ENCODE peak calls at places on chromosomes 1 and 21, in six cellular contexts. A is NCI-H774, Y is AG08395, C is NCI-H69, O is memory B cell, P is right cardiac atrium. B is an unnamed sample.
A peak's percentile ranks its signal among the peaks of the same experiment; 100 is the strongest.

GRCh38 chr1:41840592-41841246 is 78.0 kb downstream of the HIVEP3 start:
- DNase-seq in O (no peak), A (no peak), C (peak; percentile 68), P (peak; percentile 64), Y (no peak), B (no peak)

GRCh38 chr1:160625725-160626498 is 20.9 kb downstream of the SLAMF1 start:
- DNase-seq in C (no peak), P (no peak), A (no peak), O (no peak), Y (no peak), B (no peak)

GRCh38 chr21:29753216-29753615 is 186.6 kb downstream of the GRIK1 start:
- DNase-seq in O (no peak), Y (no peak), A (no peak), C (no peak), P (no peak), B (no peak)

GRCh38 chr1:89842547-89843278 is 21.9 kb downstream of the LRRC8D start:
- DNase-seq in C (peak; percentile 59), A (no peak), Y (no peak), P (peak; percentile 55), O (no peak), B (no peak)

GRCh38 chr1:234607091-234608025 is 2.6 kb downstream of the IRF2BP2 start:
- DNase-seq in O (no peak), P (peak; percentile 69), A (peak; percentile 49), Y (no peak), C (peak; percentile 96), B (no peak)

GRCh38 chr1:201327687-201328240 is 44.5 kb downstream of the PKP1 start:
- DNase-seq in A (no peak), P (no peak), Y (no peak), C (no peak), O (no peak), B (no peak)

GRCh38 chr21:46226920-46227599 is 1.5 kb downstream of the LSS start:
- DNase-seq in O (no peak), A (no peak), Y (peak; percentile 15), P (peak; percentile 17), C (peak; percentile 14), B (no peak)

GRCh38 chr1:109392788-109393580 is 4.7 kb downstream of the SORT1 start:
- DNase-seq in A (peak; percentile 3), C (peak; percentile 44), O (no peak), P (peak; percentile 85), Y (no peak), B (peak; percentile 22)

GRCh38 chr21:34639250-34639649 is 24.3 kb upstream of the RCAN1 start:
- DNase-seq in P (no peak), O (no peak), C (peak; percentile 36), A (no peak), Y (no peak), B (no peak)

GRCh38 chr1:44147582-44147981 is 6.2 kb upstream of the KLF18 start:
- DNase-seq in A (no peak), C (no peak), P (no peak), O (no peak), Y (no peak), B (no peak)

GRCh38 chr1:212749924-212750535 is 41.5 kb downstream of the NSL1 start:
- DNase-seq in P (no peak), Y (peak; percentile 84), O (no peak), A (peak; percentile 47), C (peak; percentile 86), B (no peak)

GRCh38 chr1:53982034-53982761 is 35.8 kb downstream of the LDLRAD1 start:
- DNase-seq in P (peak; percentile 68), Y (peak; percentile 74), C (peak; percentile 73), O (no peak), A (no peak), B (peak; percentile 53)

GRCh38 chr21:26557106-26557505 is 16.0 kb downstream of the CYYR1 start:
- DNase-seq in A (no peak), C (peak; percentile 89), Y (no peak), O (no peak), P (no peak), B (no peak)

B was measured in ovary.